ENCODE peak calls at places on chromosome 10, in four cellular contexts. One of them, this sample, is unnamed. For H3K4me1, the result is how much of the 10 kb centered on the place peaks cover.

GRCh38 chr10:15369642-15370211 is 1.4 kb downstream of the FAM171A1 start:
- DNase-seq in heart right ventricle: no peak
- DNase-seq in uterus: peak
- DNase-seq in stomach: no peak
- DNase-seq in this sample: peak

GRCh38 chr10:123865880-123866279 is 25.7 kb downstream of the CPXM2 start:
- DNase-seq in heart right ventricle: no peak
- DNase-seq in uterus: no peak
- DNase-seq in stomach: peak
- DNase-seq in this sample: no peak

GRCh38 chr10:75375828-75376227 is 25.7 kb downstream of the ZNF503 start:
- DNase-seq in heart right ventricle: no peak
- DNase-seq in uterus: no peak
- DNase-seq in stomach: no peak
- DNase-seq in this sample: no peak

GRCh38 chr10:72229261-72230251 is 13.5 kb upstream of the ASCC1 start:
- DNase-seq in heart right ventricle: no peak
- DNase-seq in uterus: no peak
- DNase-seq in stomach: no peak
- DNase-seq in this sample: no peak

GRCh38 chr10:97003804-97004201 is 171.7 kb downstream of the LCOR start:
- DNase-seq in heart right ventricle: no peak
- DNase-seq in uterus: no peak
- DNase-seq in stomach: no peak
- DNase-seq in this sample: no peak

GRCh38 chr10:119871881-119872609 is 598 bp downstream of the MCMBP start:
- DNase-seq in heart right ventricle: peak
- DNase-seq in uterus: peak
- DNase-seq in stomach: peak
- DNase-seq in this sample: peak

GRCh38 chr10:103592186-103593021 is 98.9 kb downstream of the NEURL1 start:
- DNase-seq in heart right ventricle: no peak
- DNase-seq in uterus: peak
- DNase-seq in stomach: peak
- DNase-seq in this sample: no peak

GRCh38 chr10:15035385-15036301 is 8.1 kb upstream of the OLAH start:
- DNase-seq in heart right ventricle: peak
- DNase-seq in uterus: no peak
- DNase-seq in stomach: no peak
- DNase-seq in this sample: no peak

GRCh38 chr10:103021897-103022286 is 103.8 kb downstream of the CNNM2 start:
- DNase-seq in heart right ventricle: no peak
- DNase-seq in uterus: no peak
- DNase-seq in stomach: peak
- DNase-seq in this sample: peak

GRCh38 chr10:79057481-79058275 is 11.1 kb upstream of the ZMIZ1 start:
- DNase-seq in heart right ventricle: no peak
- DNase-seq in uterus: peak
- DNase-seq in stomach: peak
- DNase-seq in this sample: no peak

GRCh38 chr10:121525276-121526039 is 72.8 kb downstream of the FGFR2 start:
- DNase-seq in heart right ventricle: no peak
- DNase-seq in uterus: no peak
- DNase-seq in stomach: no peak
- DNase-seq in this sample: peak

GRCh38 chr10:75195035-75195763 is 15.4 kb upstream of the VDAC2 start:
- DNase-seq in heart right ventricle: no peak
- DNase-seq in uterus: no peak
- DNase-seq in stomach: no peak
- DNase-seq in this sample: no peak

GRCh38 chr10:83607959-83608745 is 531.2 kb upstream of the GHITM start:
- DNase-seq in heart right ventricle: no peak
- DNase-seq in uterus: no peak
- DNase-seq in stomach: no peak
- DNase-seq in this sample: no peak

GRCh38 chr10:22476601-22477364 is 131.5 kb downstream of the SPAG6 start:
- DNase-seq in heart right ventricle: no peak
- DNase-seq in uterus: no peak
- DNase-seq in stomach: no peak
- DNase-seq in this sample: no peak

GRCh38 chr10:32337343-32337742 is 9.6 kb downstream of the EPC1 start:
- DNase-seq in heart right ventricle: no peak
- DNase-seq in uterus: no peak
- DNase-seq in stomach: no peak
- DNase-seq in this sample: peak
- H3K4me1 ChIP-seq in heart right ventricle: half or more
- H3K4me1 ChIP-seq in uterus: under half
- H3K4me1 ChIP-seq in stomach: half or more
- H3K4me1 ChIP-seq in this sample: half or more

GRCh38 chr10:62545667-62546066 is 171.5 kb downstream of the ZNF365 start:
- DNase-seq in heart right ventricle: peak
- DNase-seq in uterus: peak
- DNase-seq in stomach: no peak
- DNase-seq in this sample: no peak
- H3K4me1 ChIP-seq in heart right ventricle: under half
- H3K4me1 ChIP-seq in uterus: under half
- H3K4me1 ChIP-seq in stomach: under half
- H3K4me1 ChIP-seq in this sample: under half

GRCh38 chr10:110841767-110842267 is 29.9 kb upstream of the PDCD4 start:
- DNase-seq in heart right ventricle: no peak
- DNase-seq in uterus: no peak
- DNase-seq in stomach: no peak
- DNase-seq in this sample: no peak

GRCh38 chr10:110842305-110842952 is 29.3 kb upstream of the PDCD4 start:
- DNase-seq in heart right ventricle: no peak
- DNase-seq in uterus: no peak
- DNase-seq in stomach: no peak
- DNase-seq in this sample: no peak

GRCh38 chr10:110843031-110843430 is 28.7 kb upstream of the PDCD4 start:
- DNase-seq in heart right ventricle: no peak
- DNase-seq in uterus: no peak
- DNase-seq in stomach: no peak
- DNase-seq in this sample: no peak

GRCh38 chr10:110840923-110841428 is 30.8 kb upstream of the PDCD4 start:
- DNase-seq in heart right ventricle: no peak
- DNase-seq in uterus: no peak
- DNase-seq in stomach: peak
- DNase-seq in this sample: no peak

GRCh38 chr10:110840225-110840922 is 31.4 kb upstream of the PDCD4 start:
- DNase-seq in heart right ventricle: no peak
- DNase-seq in uterus: no peak
- DNase-seq in stomach: peak
- DNase-seq in this sample: peak
- H3K4me1 ChIP-seq in heart right ventricle: half or more
- H3K4me1 ChIP-seq in uterus: under half
- H3K4me1 ChIP-seq in stomach: half or more
- H3K4me1 ChIP-seq in this sample: half or more

GRCh38 chr10:100507357-100507732 is 12.3 kb downstream of the SEC31B start:
- DNase-seq in heart right ventricle: no peak
- DNase-seq in uterus: no peak
- DNase-seq in stomach: no peak
- DNase-seq in this sample: no peak
- H3K4me1 ChIP-seq in heart right ventricle: under half
- H3K4me1 ChIP-seq in uterus: under half
- H3K4me1 ChIP-seq in stomach: under half
- H3K4me1 ChIP-seq in this sample: under half